ENCODE peak calls at places on chromosome 2, in five cellular contexts. V is GM23338, S is PC-3, B is SK-N-SH, T is hepatocyte. Y is an unnamed sample.

GRCh38 chr2:155190342-155190741 is 491.8 kb downstream of the KCNJ3 start:
- DNase-seq in S (no peak), B (no peak), T (no peak), V (no peak), Y (no peak)

GRCh38 chr2:1231664-1232063 is 181.6 kb upstream of the TPO start:
- DNase-seq in B (no peak), T (peak; percentile 37), S (peak; percentile 24), V (no peak), Y (no peak)

GRCh38 chr2:221494556-221494955 is 77.5 kb downstream of the EPHA4 start:
- DNase-seq in B (no peak), V (no peak), T (no peak), S (peak; percentile 24), Y (no peak)

GRCh38 chr2:113158884-113159553 is 14.8 kb upstream of the PSD4 start:
- DNase-seq in B (no peak), S (peak; percentile 62), V (no peak), T (no peak), Y (no peak)

GRCh38 chr2:85653996-85654395 is 14.0 kb downstream of the SFTPB start:
- DNase-seq in T (no peak), S (no peak), B (no peak), V (no peak), Y (no peak)

GRCh38 chr2:55862269-55862668 is 61.3 kb downstream of the EFEMP1 start:
- DNase-seq in T (peak; percentile 70), B (no peak), S (peak; percentile 42), V (no peak), Y (no peak)

GRCh38 chr2:178865121-178865520 is 57.9 kb upstream of the TTN start:
- DNase-seq in T (no peak), S (peak; percentile 81), V (no peak), B (no peak), Y (no peak)

GRCh38 chr2:204264746-204265145 is 280.5 kb upstream of the PARD3B start:
- DNase-seq in V (no peak), S (no peak), B (no peak), T (no peak), Y (peak; percentile 41)

GRCh38 chr2:145041706-145042105 is 521.8 kb upstream of the ZEB2 start:
- DNase-seq in T (no peak), S (peak; percentile 81), V (no peak), B (no peak), Y (no peak)

GRCh38 chr2:193377789-193378188 is 1183.1 kb upstream of the TMEFF2 start:
- DNase-seq in B (no peak), S (no peak), V (no peak), T (no peak), Y (no peak)

GRCh38 chr2:52402128-52402527 is 1365.5 kb upstream of the CHAC2 start:
- DNase-seq in V (no peak), B (no peak), T (no peak), S (no peak), Y (no peak)

GRCh38 chr2:185734658-185735057 is 3.9 kb upstream of the FSIP2 start:
- DNase-seq in S (no peak), V (no peak), B (no peak), T (peak; percentile 35), Y (no peak)

GRCh38 chr2:102245266-102246151 is 58.7 kb downstream of the IL1RL2 start:
- DNase-seq in T (no peak), B (peak; percentile 61), S (peak; percentile 49), V (peak; percentile 59), Y (no peak)

GRCh38 chr2:624551-625347 is 52.5 kb downstream of the TMEM18 start:
- DNase-seq in B (peak; percentile 61), S (no peak), V (no peak), T (no peak), Y (peak; percentile 24)

GRCh38 chr2:105143467-105144127 is 97.9 kb upstream of the GPR45 start:
- DNase-seq in S (no peak), V (peak; percentile 71), T (peak; percentile 37), B (peak; percentile 90), Y (peak; percentile 86)

GRCh38 chr2:19362094-19362649 is 3.7 kb upstream of the OSR1 start:
- DNase-seq in V (no peak), T (no peak), S (peak; percentile 44), B (peak; percentile 47), Y (no peak)

GRCh38 chr2:9693138-9693520 is 62.3 kb upstream of the YWHAQ start:
- DNase-seq in T (no peak), B (no peak), S (no peak), V (no peak), Y (no peak)

GRCh38 chr2:162965151-162965550 is 126.6 kb upstream of the KCNH7 start:
- DNase-seq in S (no peak), V (no peak), B (no peak), T (no peak), Y (no peak)

GRCh38 chr2:182767578-182767977 is 51.5 kb downstream of the DNAJC10 start:
- DNase-seq in T (peak; percentile 37), S (peak; percentile 61), B (peak; percentile 6), V (peak; percentile 72), Y (peak; percentile 42)

GRCh38 chr2:121260370-121261154 is 24.4 kb downstream of the TFCP2L1 start:
- DNase-seq in T (peak; percentile 9), B (peak; percentile 54), S (no peak), V (no peak), Y (no peak)

GRCh38 chr2:238995634-238996033 is 147.7 kb downstream of the TWIST2 start:
- DNase-seq in S (peak; percentile 41), T (no peak), V (no peak), B (no peak), Y (no peak)

GRCh38 chr2:8652774-8653426 is 29.0 kb upstream of the ID2 start:
- DNase-seq in B (no peak), S (no peak), V (no peak), T (no peak), Y (no peak)

GRCh38 chr2:173134703-173135102 is 59.1 kb downstream of the MAP3K20 start:
- DNase-seq in T (no peak), V (peak; percentile 38), S (no peak), B (no peak), Y (no peak)

GRCh38 chr2:217995741-217996141 is 7.1 kb downstream of the TNS1 start:
- DNase-seq in B (peak; percentile 68), V (no peak), S (no peak), T (no peak), Y (no peak)

GRCh38 chr2:74407682-74408081 is 13.7 kb downstream of the C2orf81 start:
- DNase-seq in T (no peak), S (no peak), B (no peak), V (no peak), Y (no peak)

GRCh38 chr2:7861910-7862702 is 819.8 kb upstream of the ID2 start:
- DNase-seq in V (no peak), S (no peak), T (no peak), B (no peak), Y (no peak)

GRCh38 chr2:237282568-237283128 is 131.3 kb downstream of the COL6A3 start:
- DNase-seq in S (no peak), B (no peak), T (no peak), V (no peak), Y (no peak)

GRCh38 chr2:43107679-43108078 is 118.7 kb downstream of the ZFP36L2 start:
- DNase-seq in T (no peak), B (no peak), S (no peak), V (no peak), Y (no peak)

GRCh38 chr2:171260471-171261424 is 100.1 kb upstream of the TLK1 start:
- DNase-seq in B (no peak), T (no peak), S (peak; percentile 12), V (peak; percentile 80), Y (no peak)

GRCh38 chr2:64751286-64752260 is 97.9 kb upstream of the SERTAD2 start:
- DNase-seq in T (peak; percentile 77), V (peak; percentile 22), B (peak; percentile 97), S (peak; percentile 98), Y (no peak)

GRCh38 chr2:8918412-8918811 is 81.0 kb upstream of the KIDINS220 start:
- DNase-seq in V (no peak), S (no peak), B (no peak), T (no peak), Y (no peak)

GRCh38 chr2:82998770-82999169 is 1460.3 kb downstream of the SUCLG1 start:
- DNase-seq in S (no peak), B (no peak), V (no peak), T (no peak), Y (no peak)

GRCh38 chr2:230875347-230876315 is 10.9 kb downstream of the ITM2C start:
- DNase-seq in B (no peak), T (no peak), S (no peak), V (no peak), Y (no peak)

GRCh38 chr2:85137131-85137530 is 3.9 kb downstream of the TCF7L1 start:
- DNase-seq in V (no peak), S (no peak), B (peak; percentile 51), T (no peak), Y (no peak)

GRCh38 chr2:27771548-27772335 is at the start of gene MRPL33:
- DNase-seq in S (peak; percentile 93), V (peak; percentile 98), B (peak; percentile 99), T (peak; percentile 97), Y (peak; percentile 96)

GRCh38 chr2:6993230-6993640 is 76.0 kb downstream of the RNF144A start:
- DNase-seq in V (no peak), S (no peak), T (no peak), B (peak; percentile 83), Y (no peak)

GRCh38 chr2:8030694-8031303 is 651.1 kb upstream of the ID2 start:
- DNase-seq in V (no peak), S (no peak), B (no peak), T (no peak), Y (no peak)

GRCh38 chr2:126315840-126316239 is 340.1 kb upstream of the GYPC start:
- DNase-seq in T (no peak), S (no peak), B (no peak), V (no peak), Y (no peak)
- TF ChIP-seq EZH2phosphoT487 in T (no peak), S (no peak), B (no peak), V (no peak), Y (no peak)

DNA sequence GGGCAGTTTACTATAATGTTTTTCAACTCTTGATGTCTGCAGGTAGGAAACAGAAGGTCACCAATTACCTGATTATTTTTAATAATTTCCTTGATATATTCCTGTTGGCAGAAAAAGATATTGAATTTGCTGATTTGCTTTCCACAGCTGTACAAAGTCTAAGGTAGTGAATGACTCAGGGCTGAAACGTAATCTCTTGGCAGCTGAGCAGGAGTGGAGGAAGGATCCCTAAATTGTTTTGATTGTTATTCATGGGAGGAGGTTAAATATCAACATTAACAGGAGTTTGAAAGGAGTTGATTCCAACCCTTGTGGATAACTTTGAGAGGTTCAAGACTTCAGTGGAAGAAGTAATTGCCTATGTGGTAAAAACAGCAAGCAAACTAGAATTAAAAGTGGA is 345.2 kb upstream of the SLC8A1 start:
- DNase-seq in T (no peak), S (peak; percentile 74), V (peak; percentile 39), B (no peak), Y (no peak)
- TF ChIP-seq EZH2phosphoT487 in T (no peak), S (no peak), V (no peak), B (no peak), Y (no peak)

DNA sequence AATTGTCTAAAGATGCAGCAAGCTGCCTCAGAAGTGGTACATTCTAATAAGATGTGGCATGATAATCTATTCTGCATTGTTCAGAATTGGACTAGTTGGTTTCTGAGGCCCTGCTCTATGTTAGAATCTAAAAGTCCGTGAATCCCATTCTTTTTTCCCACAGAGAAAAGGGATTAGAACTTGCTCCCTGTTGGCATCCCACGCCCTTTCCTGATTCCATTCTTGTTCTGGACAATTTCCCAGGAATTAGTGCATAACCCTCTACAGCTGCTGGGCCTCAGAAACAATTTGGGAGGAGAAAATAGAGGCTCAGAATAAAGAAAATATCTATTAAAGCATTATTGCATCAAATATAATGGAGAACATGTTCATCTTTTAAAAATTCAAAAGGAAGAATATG is 282.7 kb downstream of the NRXN1 start:
- DNase-seq in V (no peak), B (no peak), S (no peak), T (no peak), Y (peak; percentile 35)
- TF ChIP-seq EZH2phosphoT487 in V (no peak), B (no peak), S (no peak), T (no peak), Y (no peak)

GRCh38 chr2:233413529-233414272 is 59.4 kb downstream of the DGKD start:
- DNase-seq in B (peak; percentile 76), S (peak; percentile 96), T (no peak), V (no peak), Y (no peak)
- TF ChIP-seq EZH2phosphoT487 in B (no peak), S (no peak), T (no peak), V (no peak), Y (no peak)